ENCODE peak calls at places on chromosomes 3 and 15, in seven cellular contexts. G is GM06990, X is HepG2, B is H1, N is lower lobe of right lung, K is body of pancreas, U is neural crest cell. F is an unnamed sample.

GRCh38 chr3:71930056-71930991 is 145.4 kb upstream of the PROK2 start:
- DNase-seq in G (peak), X (peak), B (no peak), N (no peak), K (no peak), U (no peak), F (peak)

GRCh38 chr3:56885879-56886647 is 84.3 kb upstream of the ARHGEF3 start:
- DNase-seq in G (no peak), X (no peak), B (no peak), N (no peak), K (no peak), U (no peak), F (no peak)

GRCh38 chr15:101398247-101398646 is 91.3 kb downstream of the PCSK6 start:
- DNase-seq in G (no peak), X (no peak), B (no peak), N (no peak), K (no peak), U (no peak), F (no peak)

GRCh38 chr15:93417156-93418077 is 328.4 kb upstream of the RGMA start:
- DNase-seq in G (no peak), X (no peak), B (no peak), N (no peak), K (no peak), U (no peak), F (no peak)

GRCh38 chr3:183287301-183287971 is 34.4 kb downstream of the B3GNT5 start:
- DNase-seq in G (no peak), X (no peak), B (no peak), N (no peak), K (no peak), U (no peak), F (peak)

GRCh38 chr3:43198791-43199644 is 87.3 kb upstream of the SNRK start:
- DNase-seq in G (no peak), X (no peak), B (no peak), N (no peak), K (no peak), U (no peak), F (no peak)

GRCh38 chr3:71423151-71423906 is 160.2 kb downstream of the FOXP1 start:
- DNase-seq in G (no peak), X (no peak), B (no peak), N (no peak), K (peak), U (no peak), F (peak)

GRCh38 chr3:9914559-9915251 is 2.2 kb upstream of the IL17RC start:
- DNase-seq in G (no peak), X (peak), B (no peak), N (no peak), K (no peak), U (no peak), F (no peak)

GRCh38 chr3:188692700-188693099 is 479.1 kb upstream of the TPRG1 start:
- DNase-seq in G (no peak), X (no peak), B (no peak), N (no peak), K (no peak), U (no peak), F (no peak)

GRCh38 chr15:66863382-66864085 is 161.5 kb downstream of the SMAD6 start:
- DNase-seq in G (no peak), X (no peak), B (no peak), N (no peak), K (no peak), U (no peak), F (no peak)

GRCh38 chr15:43370310-43370974 is 401 bp downstream of the ZSCAN29 start:
- DNase-seq in G (no peak), X (peak), B (no peak), N (no peak), K (peak), U (peak), F (peak)

GRCh38 chr15:49863431-49864205 is 242.8 kb downstream of the DTWD1 start:
- DNase-seq in G (no peak), X (no peak), B (no peak), N (no peak), K (no peak), U (no peak), F (peak)

GRCh38 chr3:146093928-146094327 is 67.1 kb downstream of the PLOD2 start:
- DNase-seq in G (no peak), X (no peak), B (no peak), N (no peak), K (no peak), U (no peak), F (no peak)

GRCh38 chr15:23529891-23530290 is 35.6 kb upstream of the MKRN3 start:
- DNase-seq in G (no peak), X (no peak), B (no peak), N (no peak), K (no peak), U (no peak), F (no peak)

GRCh38 chr15:91133511-91133910 is 33.5 kb downstream of the SV2B start:
- DNase-seq in G (no peak), X (no peak), B (no peak), N (no peak), K (no peak), U (no peak), F (no peak)

GRCh38 chr15:90893175-90894090 is 9.1 kb downstream of the FES start:
- DNase-seq in G (no peak), X (peak), B (no peak), N (no peak), K (no peak), U (no peak), F (no peak)

GRCh38 chr3:31096661-31097060 is 202.2 kb upstream of the GADL1 start:
- DNase-seq in G (no peak), X (no peak), B (no peak), N (no peak), K (no peak), U (no peak), F (no peak)

DNA sequence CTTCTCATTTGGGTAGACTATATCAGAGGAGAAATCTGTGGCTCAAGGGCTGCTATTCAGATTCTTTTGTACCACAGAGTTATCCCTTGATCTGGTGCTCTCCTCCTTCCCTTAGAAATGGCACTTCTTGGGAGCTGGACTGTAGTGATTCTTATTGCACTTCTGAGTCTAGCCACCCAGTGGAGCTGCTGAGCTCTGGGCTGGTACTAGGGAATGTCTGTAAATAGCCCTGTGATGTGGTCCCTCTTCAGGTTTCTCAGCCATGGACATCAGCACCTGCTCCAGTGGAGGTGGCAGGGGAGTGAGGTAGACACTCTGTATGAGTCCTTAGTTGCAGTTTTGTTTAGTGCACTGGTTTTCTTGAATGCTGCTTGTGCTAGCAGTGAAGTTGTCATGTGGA is 1292.6 kb downstream of the SI start:
- DNase-seq in G (no peak), X (no peak), B (no peak), N (no peak), K (no peak), U (peak), F (no peak)
- TF ChIP-seq CTCF in G (no peak), X (peak), B (peak), N (no peak), K (no peak), U (peak), F (no peak)

GRCh38 chr3:127997961-127998360 is 54.3 kb upstream of the SEC61A1 start:
- DNase-seq in G (no peak), X (peak), B (no peak), N (no peak), K (no peak), U (no peak), F (no peak)
- TF ChIP-seq CTCF in G (no peak), X (peak), B (no peak), N (no peak), K (no peak), U (no peak), F (no peak)

DNA sequence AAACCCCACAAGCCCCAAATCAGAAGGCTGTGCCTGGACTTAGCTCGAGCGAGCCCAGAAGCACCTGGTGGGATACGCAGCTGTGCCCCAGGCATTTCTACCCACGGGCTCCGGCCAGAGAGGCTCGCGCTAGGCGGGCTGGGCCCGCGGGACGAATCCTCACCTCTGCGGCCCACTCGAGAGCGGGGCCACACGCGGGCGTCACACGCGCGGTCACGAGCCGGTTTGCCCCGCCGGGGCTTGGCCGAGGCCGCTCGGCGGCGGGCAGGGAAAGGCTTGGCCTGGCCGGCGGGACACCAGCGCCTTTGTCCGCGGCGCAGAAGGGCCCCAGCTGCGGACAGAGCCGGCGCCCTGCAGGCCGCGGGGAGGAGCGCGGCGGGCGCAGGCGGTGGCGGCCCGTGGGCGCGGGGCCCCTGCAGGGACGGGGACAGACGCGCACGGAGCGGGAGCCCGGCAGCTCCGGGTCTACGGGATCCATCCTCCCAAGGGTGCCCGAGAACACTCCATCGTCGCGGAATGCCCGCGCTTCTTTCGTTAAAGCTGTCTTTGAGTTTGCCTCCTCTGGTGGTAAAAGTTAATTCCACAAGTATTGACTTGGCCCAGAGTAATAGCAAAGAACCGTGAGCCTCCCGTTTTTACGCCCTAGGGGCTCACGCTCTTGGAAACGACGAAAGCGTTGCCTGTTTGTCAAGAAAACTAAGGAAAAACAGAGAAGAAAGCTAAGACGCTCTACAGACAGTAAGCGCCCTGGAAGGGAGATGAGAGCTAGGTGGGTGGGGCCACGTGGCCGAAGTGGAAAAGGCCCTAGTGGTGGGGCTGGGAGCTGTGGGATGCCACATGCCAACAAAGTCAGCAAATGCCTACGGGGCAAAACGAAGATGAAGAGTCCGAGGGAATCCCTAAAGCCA is 26.4 kb downstream of the TYRO3 start:
- DNase-seq in G (no peak), X (no peak), B (no peak), N (peak), K (peak), U (peak), F (peak)
- TF ChIP-seq CTCF in G (no peak), X (peak), B (peak), N (peak), K (no peak), U (peak), F (peak)

GRCh38 chr3:7546219-7546618 is 685.3 kb downstream of the GRM7 start:
- DNase-seq in G (no peak), X (no peak), B (no peak), N (no peak), K (no peak), U (no peak), F (no peak)
- TF ChIP-seq CTCF in G (peak), X (no peak), B (no peak), N (peak), K (no peak), U (no peak), F (no peak)